ENCODE peak calls at places on chromosomes 11 and 22, in five cellular contexts. E is GM12878, H is GM23338, X is K562, I is spleen. Y is an unnamed sample.
A peak's percentile ranks its signal among the peaks of the same experiment; 100 is the strongest.

GRCh38 chr11:70418130-70418529 is 19.8 kb downstream of the CTTN start:
- DNase-seq in E (no peak), H (no peak), X (no peak), I (no peak), Y (no peak)

GRCh38 chr22:23069502-23070357 is 589 bp upstream of the GNAZ start:
- DNase-seq in E (peak; percentile 15), H (peak; percentile 93), X (peak; percentile 99), I (peak; percentile 94), Y (peak; percentile 84)

GRCh38 chr11:119307219-119307618 is 9.7 kb downstream of the MCAM start:
- DNase-seq in E (no peak), H (peak; percentile 48), X (peak; percentile 42), I (no peak), Y (no peak)

GRCh38 chr11:48052183-48053040 is 72.1 kb downstream of the PTPRJ start:
- DNase-seq in E (no peak), H (peak; percentile 82), X (no peak), I (no peak), Y (no peak)

GRCh38 chr22:25770333-25770732 is 28.3 kb downstream of the MYO18B start:
- DNase-seq in E (no peak), H (no peak), X (no peak), I (no peak), Y (no peak)

GRCh38 chr11:126034880-126035279 is 27.8 kb downstream of the CDON start:
- DNase-seq in E (no peak), H (no peak), X (no peak), I (no peak), Y (no peak)

GRCh38 chr22:34414467-34415440 is 494.5 kb upstream of the LARGE1 start:
- DNase-seq in E (peak; percentile 39), H (peak; percentile 98), X (peak; percentile 41), I (no peak), Y (peak; percentile 11)

GRCh38 chr11:69524291-69524882 is 42.9 kb downstream of the LINC01488 start:
- DNase-seq in E (no peak), H (no peak), X (peak; percentile 71), I (peak; percentile 55), Y (no peak)

GRCh38 chr11:26764825-26765224 is 43.0 kb upstream of the SLC5A12 start:
- DNase-seq in E (no peak), H (no peak), X (no peak), I (no peak), Y (no peak)

GRCh38 chr22:20991252-20992055 is 9.4 kb downstream of the LZTR1 start:
- DNase-seq in E (no peak), H (no peak), X (no peak), I (no peak), Y (no peak)

GRCh38 chr11:125257185-125257584 is 92.6 kb downstream of the PKNOX2 start:
- DNase-seq in E (no peak), H (peak; percentile 78), X (peak; percentile 31), I (no peak), Y (no peak)

GRCh38 chr11:110124605-110125004 is 31.4 kb downstream of the ZC3H12C start:
- DNase-seq in E (no peak), H (no peak), X (no peak), I (no peak), Y (no peak)

GRCh38 chr11:42841563-42841962 is 470.2 kb upstream of the API5 start:
- DNase-seq in E (no peak), H (no peak), X (no peak), I (no peak), Y (no peak)

GRCh38 chr11:132307309-132308020 is 937.0 kb downstream of the NTM start:
- DNase-seq in E (no peak), H (no peak), X (no peak), I (no peak), Y (no peak)

GRCh38 chr22:28994522-28994921 is 67.1 kb downstream of the C22orf31 start:
- DNase-seq in E (no peak), H (no peak), X (no peak), I (no peak), Y (no peak)

GRCh38 chr11:126495281-126495680 is 139.8 kb downstream of the ST3GAL4 start:
- DNase-seq in E (no peak), H (no peak), X (no peak), I (no peak), Y (no peak)

GRCh38 chr22:37657590-37658132 is 862 bp upstream of the PDXP start:
- DNase-seq in E (no peak), H (peak; percentile 47), X (peak; percentile 74), I (no peak), Y (no peak)

GRCh38 chr11:27205269-27205668 is 157.7 kb downstream of the CCDC34 start:
- DNase-seq in E (no peak), H (no peak), X (no peak), I (no peak), Y (no peak)

GRCh38 chr11:20881328-20882079 is 212.1 kb downstream of the NELL1 start:
- DNase-seq in E (no peak), H (peak; percentile 72), X (no peak), I (no peak), Y (no peak)

GRCh38 chr22:23183107-23183698 is 2.9 kb downstream of the BCR start:
- DNase-seq in E (no peak), H (peak; percentile 96), X (peak; percentile 97), I (no peak), Y (no peak)

GRCh38 chr11:94185387-94186084 is 56.9 kb downstream of the PANX1 start:
- DNase-seq in E (no peak), H (no peak), X (no peak), I (no peak), Y (no peak)

GRCh38 chr11:127962416-127962815 is 624.9 kb downstream of the ETS1 start:
- DNase-seq in E (no peak), H (no peak), X (no peak), I (no peak), Y (no peak)

GRCh38 chr11:32870676-32871075 is 21.9 kb upstream of the QSER1 start:
- DNase-seq in E (no peak), H (peak; percentile 82), X (peak; percentile 40), I (no peak), Y (no peak)

GRCh38 chr11:3837793-3838192 is 3.0 kb downstream of the RHOG start:
- DNase-seq in E (no peak), H (no peak), X (peak; percentile 89), I (peak; percentile 83), Y (no peak)

GRCh38 chr11:62832346-62833234 is at the start of gene TEX54:
- DNase-seq in E (no peak), H (no peak), X (no peak), I (peak; percentile 85), Y (no peak)

GRCh38 chr11:19951558-19952083 is 208.7 kb downstream of the DBX1 start:
- DNase-seq in E (peak; percentile 49), H (peak; percentile 86), X (peak; percentile 68), I (no peak), Y (no peak)

GRCh38 chr22:50438305-50439275 is 36.2 kb downstream of the SBF1 start:
- DNase-seq in E (no peak), H (no peak), X (no peak), I (no peak), Y (no peak)

GRCh38 chr11:111336582-111337256 is 38.4 kb downstream of the POU2AF3 start:
- DNase-seq in E (no peak), H (peak; percentile 23), X (no peak), I (no peak), Y (no peak)

GRCh38 chr11:108929241-108929640 is 264.4 kb downstream of the DDX10 start:
- DNase-seq in E (no peak), H (no peak), X (no peak), I (no peak), Y (no peak)
- TF ChIP-seq POLR2AphosphoS5 in E (no peak), H (no peak), X (no peak), I (no peak), Y (no peak)

DNA sequence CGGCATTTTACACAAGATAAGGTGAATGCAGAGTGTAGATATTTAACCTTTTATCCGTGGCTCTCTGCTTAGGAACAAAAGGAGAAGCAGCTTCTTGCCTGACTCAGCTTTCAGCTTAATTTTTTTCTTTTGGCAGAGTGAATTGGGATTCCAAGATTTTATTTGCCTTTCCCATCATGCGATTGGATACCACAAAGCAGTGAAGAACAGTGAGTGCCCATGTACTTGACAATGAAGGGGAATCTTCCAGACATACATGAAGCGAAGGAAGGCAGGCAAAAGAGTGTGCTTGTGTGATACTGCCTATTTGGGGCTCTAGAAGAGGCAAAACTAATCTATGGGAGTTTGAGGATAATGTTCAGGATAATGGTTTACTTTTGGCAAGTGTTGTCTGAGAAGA is 17.1 kb upstream of the CHKA start:
- DNase-seq in E (no peak), H (no peak), X (no peak), I (no peak), Y (no peak)
- TF ChIP-seq POLR2AphosphoS5 in E (no peak), H (no peak), X (no peak), I (no peak), Y (no peak)

DNA sequence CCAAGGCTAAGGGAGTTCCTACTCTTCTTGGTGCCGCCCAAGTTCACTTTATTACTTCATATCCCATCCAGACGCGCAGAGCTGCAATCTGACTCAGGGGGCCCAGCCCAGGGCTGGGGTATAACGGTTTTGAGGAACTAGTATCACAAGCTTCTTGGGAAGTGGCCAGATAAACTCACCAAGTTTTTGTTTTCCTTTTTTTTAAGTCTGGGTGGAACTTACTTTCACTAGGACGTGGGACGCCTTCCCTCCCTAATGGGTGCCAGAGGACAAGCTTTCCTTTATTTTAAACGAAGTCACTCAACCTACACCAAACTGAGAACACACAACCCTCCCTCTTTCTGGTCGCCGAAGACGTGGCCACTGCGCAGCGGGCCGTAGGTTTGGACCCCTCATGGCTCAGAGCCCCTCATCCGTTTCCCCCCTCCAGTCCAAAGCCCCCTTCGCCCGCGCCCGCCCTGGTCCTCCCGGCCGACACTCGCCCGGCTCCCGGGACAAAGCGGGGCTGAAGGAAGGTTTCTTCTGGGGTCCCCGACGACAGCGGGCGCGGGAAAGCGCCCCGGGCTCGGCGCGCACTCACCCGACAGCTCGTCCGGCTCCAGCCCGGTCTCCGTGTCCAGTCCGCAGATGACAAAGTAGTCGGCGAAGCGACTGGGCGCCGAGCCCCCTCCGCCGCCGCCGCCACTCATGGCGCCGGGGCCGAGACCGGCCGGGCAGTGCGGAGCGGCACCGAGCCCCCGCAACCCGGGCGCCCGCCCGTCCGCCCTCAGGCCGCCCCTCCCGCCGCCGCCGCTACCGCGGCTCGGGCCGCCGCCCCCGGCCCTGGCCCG is 554 bp downstream of the DENND5A start:
- DNase-seq in E (no peak), H (peak; percentile 44), X (peak; percentile 71), I (peak; percentile 89), Y (peak; percentile 21)
- TF ChIP-seq POLR2AphosphoS5 in E (no peak), H (no peak), X (peak; percentile 12), I (peak; percentile 20), Y (no peak)

DNA sequence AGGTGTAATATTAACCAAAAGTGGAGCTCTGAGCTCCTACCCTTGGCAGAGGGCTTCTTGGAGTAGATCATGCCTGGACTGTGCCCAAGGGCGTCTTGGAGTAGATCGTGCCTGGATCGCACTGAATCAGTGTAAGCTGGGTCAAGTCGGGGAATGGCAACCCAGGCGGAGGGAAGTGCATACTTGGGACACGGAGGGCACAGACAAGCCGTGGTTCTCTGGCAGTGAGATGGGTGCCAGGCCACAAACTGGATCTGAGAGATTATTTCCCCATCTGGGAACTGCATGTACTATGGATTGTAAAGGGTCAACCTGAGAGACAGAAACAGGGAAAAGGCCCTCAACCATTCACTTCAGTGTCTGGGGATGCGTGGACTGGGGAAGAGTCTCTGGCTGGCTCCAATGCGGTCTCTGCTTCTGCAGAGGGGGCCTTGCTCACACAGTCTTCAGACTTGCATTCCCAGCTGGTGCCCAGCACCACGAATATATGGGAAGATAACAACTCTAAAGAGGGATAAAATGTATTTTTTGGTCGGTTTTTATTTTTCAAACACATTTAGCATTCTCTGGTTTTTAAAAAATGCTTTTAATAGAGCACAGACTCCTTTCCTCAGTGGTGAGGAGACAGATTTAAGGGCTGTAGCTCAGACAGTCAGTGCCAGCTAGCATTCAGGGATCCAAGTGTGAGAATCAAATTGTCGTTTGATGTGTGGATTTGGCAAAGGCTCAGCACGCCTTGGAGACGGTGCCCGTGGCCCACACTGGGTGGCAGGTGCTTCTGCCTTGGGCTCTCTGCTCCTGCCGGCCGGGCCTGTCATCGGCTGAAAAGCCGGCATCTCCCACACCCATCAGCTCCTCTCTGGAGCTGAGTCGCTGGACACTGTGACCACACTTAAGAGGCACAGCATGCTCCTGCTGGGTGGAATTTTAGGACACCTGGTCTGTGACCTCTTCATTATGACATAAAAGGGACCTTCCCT is 7.9 kb upstream of the EFCAB6 start:
- DNase-seq in E (no peak), H (no peak), X (no peak), I (no peak), Y (no peak)
- TF ChIP-seq POLR2AphosphoS5 in E (no peak), H (no peak), X (no peak), I (no peak), Y (no peak)